ENCODE peak calls at places on chromosome 16, in seven cellular contexts. One of them, this sample, is unnamed.

GRCh38 chr16:30904114-30904780 is 7.8 kb downstream of the CTF1 start:
- DNase-seq in AG10803: no peak
- DNase-seq in body of pancreas: no peak
- DNase-seq in testis: no peak
- DNase-seq in GM12865: no peak
- DNase-seq in BJ: no peak
- DNase-seq in OCI-LY7: peak
- DNase-seq in this sample: no peak

GRCh38 chr16:31105677-31106213 is 2.4 kb upstream of the BCKDK start:
- DNase-seq in AG10803: peak
- DNase-seq in body of pancreas: peak
- DNase-seq in testis: peak
- DNase-seq in GM12865: peak
- DNase-seq in BJ: no peak
- DNase-seq in OCI-LY7: peak
- DNase-seq in this sample: peak

GRCh38 chr16:76518791-76519190 is 241.6 kb downstream of the CNTNAP4 start:
- DNase-seq in AG10803: no peak
- DNase-seq in body of pancreas: no peak
- DNase-seq in testis: no peak
- DNase-seq in GM12865: no peak
- DNase-seq in BJ: no peak
- DNase-seq in OCI-LY7: no peak
- DNase-seq in this sample: no peak

GRCh38 chr16:4746991-4747574 is 12.7 kb downstream of the DNAAF8 start:
- DNase-seq in AG10803: peak
- DNase-seq in body of pancreas: no peak
- DNase-seq in testis: peak
- DNase-seq in GM12865: no peak
- DNase-seq in BJ: no peak
- DNase-seq in OCI-LY7: no peak
- DNase-seq in this sample: no peak

GRCh38 chr16:160691-161190 is 5.0 kb upstream of the HBM start:
- DNase-seq in AG10803: no peak
- DNase-seq in body of pancreas: no peak
- DNase-seq in testis: no peak
- DNase-seq in GM12865: no peak
- DNase-seq in BJ: no peak
- DNase-seq in OCI-LY7: no peak
- DNase-seq in this sample: peak

GRCh38 chr16:61936522-61936921 is 99.7 kb downstream of the CDH8 start:
- DNase-seq in AG10803: no peak
- DNase-seq in body of pancreas: no peak
- DNase-seq in testis: no peak
- DNase-seq in GM12865: peak
- DNase-seq in BJ: no peak
- DNase-seq in OCI-LY7: no peak
- DNase-seq in this sample: no peak

GRCh38 chr16:48408688-48409087 is 23.5 kb upstream of the SIAH1 start:
- DNase-seq in AG10803: peak
- DNase-seq in body of pancreas: peak
- DNase-seq in testis: peak
- DNase-seq in GM12865: no peak
- DNase-seq in BJ: no peak
- DNase-seq in OCI-LY7: no peak
- DNase-seq in this sample: no peak

GRCh38 chr16:9134739-9135138 is 43.3 kb downstream of the HAPSTR1 start:
- DNase-seq in AG10803: peak
- DNase-seq in body of pancreas: peak
- DNase-seq in testis: peak
- DNase-seq in GM12865: peak
- DNase-seq in BJ: no peak
- DNase-seq in OCI-LY7: peak
- DNase-seq in this sample: peak

GRCh38 chr16:69932691-69933392 is 18.3 kb upstream of the CLEC18A start:
- DNase-seq in AG10803: no peak
- DNase-seq in body of pancreas: no peak
- DNase-seq in testis: peak
- DNase-seq in GM12865: no peak
- DNase-seq in BJ: no peak
- DNase-seq in OCI-LY7: no peak
- DNase-seq in this sample: no peak

GRCh38 chr16:88378401-88378800 is 4.4 kb upstream of the ZNF469 start:
- DNase-seq in AG10803: no peak
- DNase-seq in body of pancreas: no peak
- DNase-seq in testis: no peak
- DNase-seq in GM12865: no peak
- DNase-seq in BJ: no peak
- DNase-seq in OCI-LY7: no peak
- DNase-seq in this sample: peak

GRCh38 chr16:77223184-77223583 is 24.0 kb downstream of the SYCE1L start:
- DNase-seq in AG10803: no peak
- DNase-seq in body of pancreas: no peak
- DNase-seq in testis: peak
- DNase-seq in GM12865: peak
- DNase-seq in BJ: no peak
- DNase-seq in OCI-LY7: peak
- DNase-seq in this sample: no peak

GRCh38 chr16:86889974-86890373 is 311.6 kb downstream of the FOXL1 start:
- DNase-seq in AG10803: no peak
- DNase-seq in body of pancreas: no peak
- DNase-seq in testis: no peak
- DNase-seq in GM12865: no peak
- DNase-seq in BJ: no peak
- DNase-seq in OCI-LY7: no peak
- DNase-seq in this sample: no peak

GRCh38 chr16:82845076-82845475 is 218.3 kb downstream of the CDH13 start:
- DNase-seq in AG10803: no peak
- DNase-seq in body of pancreas: no peak
- DNase-seq in testis: no peak
- DNase-seq in GM12865: no peak
- DNase-seq in BJ: no peak
- DNase-seq in OCI-LY7: no peak
- DNase-seq in this sample: no peak

GRCh38 chr16:2838928-2839327 is 8.8 kb downstream of the ZG16B start:
- DNase-seq in AG10803: peak
- DNase-seq in body of pancreas: peak
- DNase-seq in testis: peak
- DNase-seq in GM12865: peak
- DNase-seq in BJ: no peak
- DNase-seq in OCI-LY7: peak
- DNase-seq in this sample: peak

GRCh38 chr16:1082952-1083675 is 10.6 kb downstream of the SSTR5 start:
- DNase-seq in AG10803: no peak
- DNase-seq in body of pancreas: no peak
- DNase-seq in testis: no peak
- DNase-seq in GM12865: no peak
- DNase-seq in BJ: no peak
- DNase-seq in OCI-LY7: no peak
- DNase-seq in this sample: peak

GRCh38 chr16:56625140-56625942 is at the start of gene MT1E:
- DNase-seq in AG10803: peak
- DNase-seq in body of pancreas: peak
- DNase-seq in testis: peak
- DNase-seq in GM12865: peak
- DNase-seq in BJ: no peak
- DNase-seq in OCI-LY7: no peak
- DNase-seq in this sample: peak

GRCh38 chr16:72602499-72602898 is 430.5 kb upstream of the PMFBP1 start:
- DNase-seq in AG10803: no peak
- DNase-seq in body of pancreas: no peak
- DNase-seq in testis: no peak
- DNase-seq in GM12865: no peak
- DNase-seq in BJ: no peak
- DNase-seq in OCI-LY7: no peak
- DNase-seq in this sample: no peak

GRCh38 chr16:78211951-78212350 is 112.5 kb downstream of the WWOX start:
- DNase-seq in AG10803: no peak
- DNase-seq in body of pancreas: peak
- DNase-seq in testis: no peak
- DNase-seq in GM12865: no peak
- DNase-seq in BJ: no peak
- DNase-seq in OCI-LY7: no peak
- DNase-seq in this sample: peak

GRCh38 chr16:19169081-19169639 is 1.1 kb downstream of the SYT17 start:
- DNase-seq in AG10803: no peak
- DNase-seq in body of pancreas: no peak
- DNase-seq in testis: no peak
- DNase-seq in GM12865: no peak
- DNase-seq in BJ: no peak
- DNase-seq in OCI-LY7: no peak
- DNase-seq in this sample: no peak
- H3K4me3 ChIP-seq in AG10803: no peak
- H3K4me3 ChIP-seq in body of pancreas: peak
- H3K4me3 ChIP-seq in testis: no peak
- H3K4me3 ChIP-seq in GM12865: no peak
- H3K4me3 ChIP-seq in BJ: no peak
- H3K4me3 ChIP-seq in OCI-LY7: no peak
- H3K4me3 ChIP-seq in this sample: peak

DNA sequence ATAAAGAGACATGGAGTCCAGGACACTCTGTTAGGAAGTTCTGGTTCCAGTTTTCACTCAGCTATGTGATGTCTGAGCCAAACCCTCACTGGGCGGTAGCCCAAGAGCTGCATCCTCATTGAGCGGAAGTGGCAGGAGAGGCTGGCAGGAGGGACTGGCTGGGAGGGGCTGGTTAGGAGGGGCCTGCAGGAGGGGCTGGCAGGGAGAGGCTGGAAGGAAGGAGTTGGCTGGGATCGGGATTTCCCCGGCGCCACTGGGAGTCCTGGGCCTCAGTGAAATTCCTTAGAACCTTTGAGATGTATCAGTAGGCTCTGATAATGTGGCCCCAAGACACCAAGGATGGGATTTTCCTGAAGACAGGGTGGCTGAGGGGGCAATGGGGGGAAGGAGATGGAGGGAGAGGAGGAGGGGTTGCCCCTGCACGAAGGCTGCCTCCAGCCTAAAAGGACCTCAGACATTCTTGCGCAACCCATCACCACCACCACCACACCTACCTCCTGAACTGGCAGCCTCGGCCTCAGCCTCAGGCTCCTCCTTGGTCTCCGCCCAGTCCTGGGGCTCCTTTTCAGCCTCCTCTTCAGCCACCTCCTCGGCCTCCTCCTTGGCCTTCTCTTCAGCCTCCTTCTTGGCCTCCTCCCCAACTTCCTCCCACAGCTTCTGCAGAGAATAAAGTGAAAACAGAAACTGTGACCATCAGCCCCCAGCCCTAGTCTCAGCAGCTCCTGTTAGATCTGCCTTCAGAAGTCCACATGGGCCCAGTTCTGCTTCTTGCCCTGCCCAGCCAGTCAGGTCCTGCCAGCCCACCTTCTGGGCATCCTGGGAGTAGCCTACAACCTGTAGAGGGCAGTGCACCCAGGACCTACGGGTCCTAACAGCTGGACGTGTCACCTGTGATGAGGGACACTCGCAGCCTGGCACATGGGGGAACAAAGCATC is 31.7 kb downstream of the CNGB1 start:
- DNase-seq in AG10803: peak
- DNase-seq in body of pancreas: peak
- DNase-seq in testis: peak
- DNase-seq in GM12865: no peak
- DNase-seq in BJ: peak
- DNase-seq in OCI-LY7: no peak
- DNase-seq in this sample: peak
- TF ChIP-seq CTCF in AG10803: peak
- TF ChIP-seq CTCF in body of pancreas: peak
- TF ChIP-seq CTCF in testis: no peak
- TF ChIP-seq CTCF in GM12865: peak
- TF ChIP-seq CTCF in BJ: peak
- TF ChIP-seq CTCF in OCI-LY7: peak
- TF ChIP-seq CTCF in this sample: no peak

DNA sequence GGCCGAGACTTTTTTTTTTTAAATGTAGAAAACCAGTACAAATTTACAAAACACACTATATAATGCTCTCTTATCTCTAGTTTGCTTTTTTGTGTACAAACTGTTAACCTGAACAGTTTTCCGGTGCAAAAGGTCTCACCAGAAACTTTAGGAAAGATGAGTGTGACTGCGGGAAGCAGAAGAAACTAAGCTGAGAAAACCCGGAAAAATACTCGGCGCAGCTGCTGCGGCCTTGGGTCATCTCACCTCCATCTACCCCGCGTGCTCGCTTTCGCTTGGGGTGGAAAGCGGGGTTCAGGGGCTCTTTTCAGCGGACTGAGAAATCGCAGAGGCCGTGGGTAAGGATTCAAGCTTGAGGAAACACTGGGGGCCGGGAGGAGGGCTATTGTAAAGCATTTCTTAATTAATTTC is 1.8 kb downstream of the SALL1 start:
- DNase-seq in AG10803: no peak
- DNase-seq in body of pancreas: no peak
- DNase-seq in testis: no peak
- DNase-seq in GM12865: no peak
- DNase-seq in BJ: no peak
- DNase-seq in OCI-LY7: no peak
- DNase-seq in this sample: no peak
- H3K4me3 ChIP-seq in AG10803: peak
- H3K4me3 ChIP-seq in body of pancreas: no peak
- H3K4me3 ChIP-seq in testis: no peak
- H3K4me3 ChIP-seq in GM12865: no peak
- H3K4me3 ChIP-seq in BJ: peak
- H3K4me3 ChIP-seq in OCI-LY7: no peak
- H3K4me3 ChIP-seq in this sample: peak

DNA sequence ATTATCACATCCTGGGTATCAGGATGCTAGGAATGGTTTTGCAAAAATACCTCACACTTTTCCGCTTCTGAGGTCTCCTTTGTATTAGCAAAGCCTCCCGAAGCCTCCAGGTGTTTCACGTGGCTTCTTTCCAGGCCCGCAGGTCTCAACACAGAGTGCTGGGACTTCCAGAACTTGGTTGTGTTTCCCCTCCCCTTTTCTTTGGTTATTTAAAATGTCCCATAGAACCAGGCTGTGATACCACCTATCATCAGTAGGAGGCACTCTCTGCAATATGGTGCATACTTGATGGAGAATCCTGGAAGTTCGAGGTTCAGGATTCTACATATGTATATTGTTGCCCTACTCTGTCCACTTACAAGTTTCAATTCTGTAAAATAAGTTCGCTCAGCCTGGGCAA is 28.8 kb downstream of the ATP2C2 start:
- DNase-seq in AG10803: no peak
- DNase-seq in body of pancreas: no peak
- DNase-seq in testis: no peak
- DNase-seq in GM12865: no peak
- DNase-seq in BJ: no peak
- DNase-seq in OCI-LY7: no peak
- DNase-seq in this sample: peak
- TF ChIP-seq CTCF in AG10803: peak
- TF ChIP-seq CTCF in body of pancreas: no peak
- TF ChIP-seq CTCF in testis: no peak
- TF ChIP-seq CTCF in GM12865: peak
- TF ChIP-seq CTCF in BJ: peak
- TF ChIP-seq CTCF in OCI-LY7: peak
- TF ChIP-seq CTCF in this sample: no peak